ENCODE peak calls at places on chromosomes 2 and 18, in four cellular contexts. Z, C, S and O are unnamed samples.

GRCh38 chr2:33518929-33519328 is 42.5 kb downstream of the RASGRP3 start:
- DNase-seq in S (no peak), Z (no peak), C (no peak), O (no peak)

GRCh38 chr2:237743561-237744269 is 54.9 kb upstream of the RBM44 start:
- DNase-seq in Z (no peak), C (no peak), S (no peak), O (no peak)

GRCh38 chr2:216215991-216216390 is 106.8 kb downstream of the XRCC5 start:
- DNase-seq in S (no peak), Z (no peak), C (no peak), O (no peak)

GRCh38 chr2:63124209-63124608 is 73.6 kb downstream of the OTX1 start:
- DNase-seq in S (no peak), Z (no peak), C (no peak), O (no peak)

GRCh38 chr2:241372376-241372992 is 16.4 kb downstream of the FARP2 start:
- DNase-seq in Z (no peak), C (no peak), S (peak; percentile 32), O (no peak)

GRCh38 chr18:77086656-77087390 is 45.8 kb downstream of the MBP start:
- DNase-seq in C (no peak), Z (peak; percentile 85), S (peak; percentile 58), O (no peak)

GRCh38 chr2:207110730-207111129 is 55.0 kb downstream of the KLF7 start:
- DNase-seq in S (no peak), C (no peak), Z (no peak), O (no peak)

GRCh38 chr18:7457276-7457675 is 109.8 kb upstream of the PTPRM start:
- DNase-seq in C (no peak), Z (no peak), S (no peak), O (no peak)

GRCh38 chr18:77271720-77272481 is 22.3 kb downstream of the GALR1 start:
- DNase-seq in Z (no peak), C (no peak), S (no peak), O (no peak)

GRCh38 chr2:144048631-144049060 is 471.3 kb downstream of the ZEB2 start:
- DNase-seq in C (no peak), Z (no peak), S (no peak), O (no peak)

GRCh38 chr18:4960578-4960977 is 236.5 kb downstream of the AKAIN1 start:
- DNase-seq in S (no peak), Z (no peak), C (no peak), O (no peak)

GRCh38 chr18:11163668-11164067 is 14.3 kb upstream of the PIEZO2 start:
- DNase-seq in Z (peak; percentile 88), S (no peak), C (no peak), O (no peak)

GRCh38 chr2:143758629-143759330 is 629.6 kb downstream of the ARHGAP15 start:
- DNase-seq in Z (no peak), C (no peak), S (no peak), O (no peak)

GRCh38 chr2:234874347-234875046 is 77.3 kb upstream of the SH3BP4 start:
- DNase-seq in C (no peak), Z (no peak), S (no peak), O (no peak)

GRCh38 chr18:7482342-7482741 is 84.8 kb upstream of the PTPRM start:
- DNase-seq in S (no peak), C (no peak), Z (no peak), O (no peak)

GRCh38 chr18:49025767-49026500 is 75.2 kb upstream of the SMAD7 start:
- DNase-seq in C (no peak), Z (no peak), S (no peak), O (no peak)

GRCh38 chr2:129895526-129896082 is 83.9 kb upstream of the RAB6C start:
- DNase-seq in C (no peak), S (no peak), Z (no peak), O (no peak)

GRCh38 chr2:233247744-233248143 is 3.7 kb upstream of the ATG16L1 start:
- DNase-seq in C (no peak), Z (no peak), S (no peak), O (no peak)

GRCh38 chr2:100588071-100588786 is 25.4 kb downstream of the PDCL3 start:
- DNase-seq in C (no peak), Z (no peak), S (no peak), O (no peak)

GRCh38 chr2:232800166-232800565 is 23.8 kb upstream of the KCNJ13 start:
- DNase-seq in Z (no peak), C (no peak), S (no peak), O (no peak)

GRCh38 chr18:50816767-50817166 is 3.0 kb downstream of the MRO start:
- DNase-seq in C (no peak), Z (no peak), S (no peak), O (no peak)

GRCh38 chr2:180573951-180574350 is 406.5 kb upstream of the UBE2E3 start:
- DNase-seq in C (no peak), Z (no peak), S (no peak), O (no peak)

GRCh38 chr2:203740741-203741363 is 34.4 kb downstream of the CD28 start:
- DNase-seq in Z (no peak), S (no peak), C (no peak), O (no peak)

GRCh38 chr2:217247511-217247910 is 387.6 kb upstream of the TNP1 start:
- DNase-seq in Z (no peak), C (peak; percentile 76), S (no peak), O (peak; percentile 46)

GRCh38 chr2:216695401-216695821 is at the start of gene IGFBP5:
- DNase-seq in Z (no peak), S (peak; percentile 75), C (peak; percentile 98), O (peak; percentile 86)

GRCh38 chr2:118763797-118764196 is 83.7 kb downstream of the EN1 start:
- DNase-seq in C (no peak), Z (no peak), S (no peak), O (no peak)

GRCh38 chr2:223943561-223944008 is 1.6 kb downstream of the WDFY1 start:
- DNase-seq in S (peak; percentile 79), Z (no peak), C (no peak), O (no peak)

GRCh38 chr2:201939366-201939985 is 94.2 kb upstream of the FZD7 start:
- DNase-seq in Z (no peak), S (no peak), C (no peak), O (no peak)

GRCh38 chr2:241300000-241300399 is 15.5 kb downstream of the HDLBP start:
- DNase-seq in C (no peak), Z (peak; percentile 58), S (no peak), O (no peak)

GRCh38 chr18:5294113-5294617 is 1.4 kb downstream of the ZBTB14 start:
- DNase-seq in Z (no peak), C (peak; percentile 73), S (peak; percentile 73), O (peak; percentile 52)

DNA sequence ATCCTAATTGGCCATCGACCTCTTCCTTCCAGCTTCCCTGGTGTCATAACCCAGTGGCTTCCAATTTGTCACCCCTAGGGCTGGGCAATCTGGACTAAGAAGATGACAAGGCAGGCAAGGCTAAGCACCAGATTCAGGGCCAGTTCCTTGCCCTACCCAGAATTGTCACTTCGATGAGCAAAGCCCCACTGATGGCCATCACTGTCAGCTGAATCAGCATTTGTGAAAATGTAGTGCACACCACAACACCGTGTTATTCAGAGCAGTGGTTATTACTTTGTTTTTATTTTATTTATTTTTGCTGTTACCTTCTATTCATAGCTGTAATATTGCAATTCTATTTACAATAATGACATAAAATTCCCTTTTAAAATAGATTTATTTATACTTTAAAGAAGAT is 47.6 kb upstream of the MEIS1 start:
- DNase-seq in Z (no peak), S (no peak), C (no peak), O (no peak)
- TF ChIP-seq POLR2AphosphoS5 in Z (no peak), S (no peak), C (no peak), O (no peak)

DNA sequence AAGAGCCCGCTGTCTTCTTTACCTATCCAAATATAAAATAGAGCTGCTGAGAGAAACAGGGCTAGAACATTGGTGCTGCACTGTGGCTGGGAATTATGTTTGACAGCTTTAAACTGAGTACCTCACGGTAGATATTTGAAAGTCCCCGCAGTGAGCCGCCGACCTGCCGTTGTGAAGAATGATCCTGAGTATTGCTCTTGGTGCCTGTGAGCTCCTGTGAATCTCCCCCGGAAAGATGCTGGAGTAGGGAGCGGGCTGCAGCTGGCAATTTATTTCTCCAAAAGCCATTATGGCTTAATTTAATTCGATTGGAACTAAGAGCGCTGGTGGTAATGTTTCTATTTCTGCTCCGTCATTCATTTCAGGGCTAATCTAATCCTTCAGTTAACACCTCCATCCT is 129.4 kb upstream of the TPO start:
- DNase-seq in C (no peak), Z (no peak), S (no peak), O (no peak)
- H3K4me3 ChIP-seq in C (no peak overlapping the region), Z (no peak overlapping the region), S (no peak overlapping the region), O (no peak overlapping the region)

DNA sequence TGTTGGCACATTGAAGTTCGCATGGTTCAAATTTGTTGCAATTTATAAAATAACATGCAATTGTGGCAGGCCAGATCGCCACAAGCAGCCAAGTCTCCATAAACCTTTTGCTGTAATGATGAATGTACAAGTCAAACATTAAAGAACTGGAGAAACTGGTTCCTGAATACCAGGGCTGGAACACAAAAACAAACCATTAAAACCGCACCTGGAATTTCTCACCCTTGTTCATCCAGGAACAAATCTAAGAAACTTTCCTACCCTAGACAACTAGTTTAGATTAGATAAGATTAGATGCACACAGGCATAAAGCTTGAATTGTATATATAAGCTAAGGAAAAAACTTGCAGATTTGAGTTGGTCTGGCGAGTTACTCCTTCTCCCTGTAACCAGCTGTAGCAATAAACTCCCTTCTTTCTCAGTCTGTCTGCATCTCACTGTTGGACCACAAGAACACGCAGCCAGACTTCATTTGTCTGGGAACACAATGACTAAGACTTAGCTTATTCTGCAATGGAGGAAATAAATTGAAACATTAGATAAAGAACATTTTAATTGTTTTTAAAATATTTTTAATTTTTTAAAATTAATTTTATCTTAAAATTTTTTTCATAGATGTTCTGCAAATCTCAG is 1835.5 kb upstream of the LRRTM1 start:
- DNase-seq in C (no peak), S (peak; percentile 29), Z (no peak), O (peak; percentile 43)
- TF ChIP-seq POLR2AphosphoS5 in C (peak; percentile 74), S (peak; percentile 71), Z (no peak), O (peak; percentile 67)

DNA sequence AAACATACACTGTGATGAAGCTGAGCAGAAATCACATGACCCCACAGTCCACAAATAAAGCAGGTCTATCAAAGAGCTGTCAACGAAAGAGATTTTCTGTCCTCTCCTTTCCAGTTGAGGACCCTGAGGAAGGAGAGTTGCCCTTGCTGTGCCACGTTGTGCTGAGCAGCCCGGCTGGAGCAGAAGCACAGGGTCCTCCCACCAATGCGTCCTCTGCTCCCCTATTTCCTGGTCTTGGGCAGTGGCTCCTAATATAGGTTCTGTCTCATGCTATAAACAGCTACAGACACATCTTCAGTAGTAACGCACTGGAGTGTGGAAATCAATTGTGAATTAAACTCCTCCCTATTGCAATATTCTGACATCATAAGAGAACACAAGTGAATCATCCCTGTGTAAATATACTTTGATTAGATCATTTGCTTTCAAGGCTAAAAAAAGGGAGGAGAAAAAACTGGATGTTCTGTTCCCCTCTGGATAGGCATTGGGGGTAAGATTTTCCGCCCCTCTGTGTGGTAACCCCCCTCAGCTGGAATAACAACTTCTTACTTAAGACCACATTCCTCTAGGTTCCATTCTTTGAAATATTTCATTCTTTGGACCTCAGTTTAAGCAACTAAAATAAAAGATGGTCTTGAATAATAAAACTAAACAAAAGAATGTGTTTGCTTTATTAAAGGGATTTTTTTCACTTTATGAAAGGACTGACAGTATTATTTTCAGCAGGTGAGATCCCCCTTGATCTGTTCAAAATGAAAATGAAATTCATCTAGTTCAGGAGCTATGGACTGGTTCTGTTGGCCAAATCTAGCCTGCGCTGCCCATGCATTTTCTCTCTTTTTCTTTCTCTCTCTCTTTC is 8.3 kb upstream of the RHOB start:
- DNase-seq in S (peak; percentile 57), C (peak; percentile 84), Z (no peak), O (no peak)
- H3K4me3 ChIP-seq in S (no peak overlapping the region), C (no peak overlapping the region), Z (no peak overlapping the region), O (no peak overlapping the region)